ENCODE peak calls at places on chromosomes 12 and 14, in five cellular contexts. U is AG09309, C is foreskin fibroblast, Q is esophagus muscularis mucosa, Z is osteoblast. R is an unnamed sample.

GRCh38 chr14:64502476-64503183 is 1.0 kb downstream of the ZBTB25 start:
- DNase-seq in Q (no peak), Z (no peak), U (no peak), C (no peak), R (no peak)

GRCh38 chr12:76863005-76863670 is 15.7 kb downstream of the CSRP2 start:
- DNase-seq in Q (no peak), C (peak), U (peak), Z (peak), R (no peak)

GRCh38 chr12:7994731-7995205 is 37.7 kb upstream of the FOXJ2 start:
- DNase-seq in U (peak), C (peak), Q (no peak), Z (peak), R (no peak)

GRCh38 chr14:91258021-91258618 is 13.6 kb upstream of the GPR68 start:
- DNase-seq in C (peak), Q (no peak), U (peak), Z (peak), R (no peak)

GRCh38 chr12:107287436-107288413 is 194.4 kb upstream of the CRY1 start:
- DNase-seq in C (no peak), Z (no peak), Q (peak), U (no peak), R (no peak)

GRCh38 chr14:33435911-33436310 is 497.2 kb downstream of the NPAS3 start:
- DNase-seq in U (peak), Z (peak), C (peak), Q (no peak), R (no peak)

GRCh38 chr12:68180792-68181744 is 21.5 kb upstream of the IFNG start:
- DNase-seq in U (no peak), C (no peak), Q (peak), Z (no peak), R (no peak)

GRCh38 chr12:84375472-84375871 is 537.1 kb downstream of the SLC6A15 start:
- DNase-seq in Z (no peak), C (peak), Q (no peak), U (peak), R (no peak)

GRCh38 chr14:103391048-103391447 is 5.8 kb downstream of the MARK3 start:
- DNase-seq in U (peak), C (peak), Q (no peak), Z (peak), R (peak)

GRCh38 chr12:58288191-58288590 is 346.8 kb downstream of the ATP23 start:
- DNase-seq in Q (no peak), Z (no peak), U (peak), C (peak), R (no peak)

GRCh38 chr12:2619136-2619535 is 175.6 kb upstream of the FKBP4 start:
- DNase-seq in C (peak), Q (no peak), U (no peak), Z (no peak), R (no peak)

GRCh38 chr12:19129121-19129485 is 430 bp upstream of the PLEKHA5 start:
- DNase-seq in Q (no peak), C (no peak), U (no peak), Z (no peak), R (no peak)

GRCh38 chr14:93525691-93526451 is 95.1 kb downstream of the UNC79 start:
- DNase-seq in U (no peak), C (no peak), Z (no peak), Q (no peak), R (no peak)

GRCh38 chr14:71143391-71144290 is 236.4 kb downstream of the PCNX1 start:
- DNase-seq in U (no peak), Z (peak), C (peak), Q (no peak), R (no peak)

GRCh38 chr14:76710093-76711010 is 50.9 kb upstream of the VASH1 start:
- DNase-seq in Z (peak), U (no peak), Q (no peak), C (peak), R (peak)

GRCh38 chr14:72416892-72417291 is 477.0 kb downstream of the DPF3 start:
- DNase-seq in C (no peak), Q (no peak), U (no peak), Z (peak), R (no peak)

GRCh38 chr12:46373303-46374182 is 970 bp upstream of the SLC38A2 start:
- DNase-seq in Q (no peak), Z (peak), C (peak), U (no peak), R (peak)

GRCh38 chr14:29926701-29927595 is 699 bp downstream of the PRKD1 start:
- DNase-seq in Q (no peak), U (no peak), C (peak), Z (peak), R (no peak)

GRCh38 chr12:51926718-51927117 is 19.4 kb downstream of the ACVRL1 start:
- DNase-seq in Z (no peak), U (no peak), Q (no peak), C (peak), R (no peak)
- TF ChIP-seq CTCF in Z (peak), U (peak), Q (no peak), C (peak), R (peak)

DNA sequence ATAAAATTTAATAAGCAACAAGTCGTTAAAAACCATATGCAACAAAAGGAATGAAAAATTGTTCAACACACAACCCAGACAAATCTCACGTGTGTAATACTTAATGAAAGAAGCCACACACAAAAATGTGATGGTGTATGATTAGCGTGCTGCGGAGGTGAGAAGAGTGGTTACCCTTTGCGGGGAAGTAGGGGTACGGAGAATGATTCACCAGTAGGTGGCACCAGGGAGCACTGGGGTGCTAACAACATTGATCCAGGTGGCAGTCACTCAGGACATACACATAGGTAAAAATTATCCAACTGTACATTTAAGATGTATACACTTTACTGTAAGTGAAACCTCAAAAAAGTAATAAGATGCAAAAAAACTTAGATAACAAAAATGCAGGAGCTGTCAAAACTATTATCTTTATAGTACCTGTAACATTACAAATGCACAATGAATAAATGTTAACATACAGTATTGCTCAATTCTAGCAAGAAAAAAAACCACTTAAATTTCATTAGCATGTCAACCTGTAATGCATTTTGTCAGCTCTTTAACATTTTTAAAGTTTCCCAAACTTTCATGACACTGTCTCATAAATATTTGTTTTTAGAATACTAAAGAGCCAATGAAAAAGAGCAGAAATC is 46.8 kb downstream of the TMCC3 start:
- DNase-seq in U (no peak), Q (no peak), Z (no peak), C (peak), R (no peak)
- TF ChIP-seq CTCF in U (peak), Q (peak), Z (peak), C (peak), R (peak)

GRCh38 chr12:116426391-116427136 is 132.6 kb upstream of the MAP1LC3B2 start:
- DNase-seq in Z (peak), Q (peak), U (peak), C (peak), R (peak)
- TF ChIP-seq CTCF in Z (peak), Q (no peak), U (peak), C (peak), R (peak)

GRCh38 chr12:974281-974862 is 16.7 kb upstream of the ERC1 start:
- DNase-seq in C (no peak), U (no peak), Q (no peak), Z (no peak), R (no peak)

GRCh38 chr12:976644-977043 is 14.4 kb upstream of the ERC1 start:
- DNase-seq in Z (no peak), U (no peak), Q (no peak), C (no peak), R (no peak)

GRCh38 chr12:981176-981828 is 9.7 kb upstream of the ERC1 start:
- DNase-seq in U (no peak), C (no peak), Q (no peak), Z (no peak), R (no peak)

GRCh38 chr12:979355-979754 is 11.7 kb upstream of the ERC1 start:
- DNase-seq in C (no peak), Z (no peak), Q (no peak), U (no peak), R (no peak)

GRCh38 chr12:977163-977562 is 13.9 kb upstream of the ERC1 start:
- DNase-seq in Z (no peak), C (no peak), Q (no peak), U (no peak), R (no peak)
- TF ChIP-seq CTCF in Z (no peak), C (no peak), Q (no peak), U (no peak), R (no peak)

GRCh38 chr12:131116437-131117117 is 162.9 kb downstream of the ADGRD1 start:
- DNase-seq in Z (peak), Q (no peak), U (no peak), C (peak), R (no peak)
- TF ChIP-seq CTCF in Z (peak), Q (no peak), U (no peak), C (peak), R (peak)

DNA sequence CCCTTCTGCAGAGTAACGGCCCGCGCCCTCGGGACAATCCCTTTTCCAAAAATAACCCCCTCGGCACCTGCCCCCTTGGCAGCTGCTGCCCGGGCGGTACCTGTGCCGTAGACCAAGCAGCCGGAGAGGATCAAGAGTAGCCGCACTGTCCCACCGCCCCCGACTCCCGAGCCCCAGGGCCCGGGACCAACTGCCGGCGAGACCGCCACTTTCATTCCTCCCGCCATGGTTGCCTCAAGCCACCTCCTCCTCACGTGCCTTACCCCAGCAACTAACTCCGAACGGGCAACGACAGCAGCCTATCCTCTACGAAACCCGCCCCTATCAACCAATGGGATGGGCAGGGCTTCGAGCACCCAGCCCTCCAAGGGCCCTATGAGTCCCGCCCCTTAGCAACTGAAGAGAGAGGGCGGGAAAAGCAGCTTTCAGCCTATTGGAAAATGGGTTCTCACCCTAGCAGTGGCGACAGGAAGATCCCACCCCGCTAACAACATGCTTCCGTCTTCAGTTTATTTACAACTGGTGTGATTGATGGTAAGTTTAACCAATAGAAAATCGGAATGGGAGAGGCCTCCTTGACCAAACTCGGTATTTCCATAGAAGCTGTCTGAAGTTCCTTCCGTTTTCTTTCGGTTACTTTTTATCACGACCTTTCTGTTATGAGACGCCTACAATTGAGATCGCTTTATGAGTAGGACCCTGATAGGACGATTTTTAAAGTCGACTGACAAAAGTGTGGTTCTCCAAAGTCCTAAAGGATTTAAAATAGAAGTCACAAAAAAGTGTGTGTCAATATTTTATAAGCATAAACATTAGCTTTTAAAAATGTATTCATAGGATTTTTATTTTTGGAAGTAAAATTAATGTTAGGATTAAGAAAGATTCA is at the start of gene NEMP1:
- DNase-seq in C (peak), Q (peak), U (peak), Z (peak), R (peak)
- TF ChIP-seq CTCF in C (no peak), Q (peak), U (no peak), Z (no peak), R (no peak)